ENCODE peak calls at places on chromosomes 13 and 19, in six cellular contexts. B is smooth muscle cell of the brain vasculature, L is hypothalamus, M is ELF-1, R is GOT3, K is AG10803. I is an unnamed sample.

GRCh38 chr19:36488816-36489138 is 584 bp downstream of the ZNF566 start:
- DNase-seq in B (no peak), L (no peak), M (no peak), R (no peak), K (peak; percentile 4), I (no peak)

GRCh38 chr13:61146158-61146557 is 269.5 kb downstream of the PCDH20 start:
- DNase-seq in B (no peak), L (no peak), M (no peak), R (no peak), K (no peak), I (no peak)

GRCh38 chr13:106851251-106851650 is 283.3 kb upstream of the ARGLU1 start:
- DNase-seq in B (no peak), L (no peak), M (no peak), R (no peak), K (no peak), I (peak; percentile 18)

GRCh38 chr19:5186293-5187050 is 154.1 kb downstream of the PTPRS start:
- DNase-seq in B (no peak), L (no peak), M (no peak), R (no peak), K (peak; percentile 98), I (peak; percentile 67)

GRCh38 chr19:17405250-17406038 is at the start of gene BST2:
- DNase-seq in B (no peak), L (no peak), M (peak; percentile 74), R (no peak), K (peak; percentile 72), I (peak; percentile 37)

GRCh38 chr19:7340959-7341837 is 7.5 kb upstream of the ARHGEF18 start:
- DNase-seq in B (peak; percentile 46), L (peak; percentile 58), M (peak; percentile 95), R (peak; percentile 21), K (peak; percentile 64), I (peak; percentile 64)

GRCh38 chr13:30576528-30576927 is 41.2 kb upstream of the USPL1 start:
- DNase-seq in B (no peak), L (no peak), M (no peak), R (no peak), K (no peak), I (peak; percentile 59)

GRCh38 chr19:9913237-9914000 is 22.9 kb downstream of the OLFM2 start:
- DNase-seq in B (no peak), L (peak; percentile 6), M (no peak), R (no peak), K (no peak), I (no peak)